ENCODE peak calls at places on chromosome X, in nine cellular contexts. E, N, Y, A, L, X, D, C and O are unnamed samples. For H3K27me3, H3K36me3 and H3K9me3, the result is how much of the 10 kb centered on the place peaks cover.

GRCh38 chrX:11792461-11793421 is 34.7 kb downstream of the MSL3 start:
- DNase-seq in E (no peak), N (peak), D (no peak), L (peak), C (no peak), X (peak), Y (no peak), A (no peak), O (no peak)

GRCh38 chrX:148755111-148755510 is 254.7 kb downstream of the AFF2 start:
- DNase-seq in E (no peak), X (no peak), N (no peak), C (no peak), D (no peak), Y (peak), A (no peak), L (no peak), O (no peak)

GRCh38 chrX:13482764-13483552 is 86.4 kb upstream of the EGFL6 start:
- DNase-seq in N (no peak), D (no peak), A (no peak), C (no peak), X (no peak), Y (no peak), L (no peak), E (no peak), O (no peak)

GRCh38 chrX:14235004-14235403 is 205.3 kb upstream of the GEMIN8 start:
- DNase-seq in A (no peak), D (no peak), C (no peak), Y (no peak), E (no peak), X (no peak), L (no peak), N (no peak), O (no peak)

GRCh38 chrX:23493941-23494374 is 159.3 kb downstream of the PTCHD1 start:
- DNase-seq in N (no peak), X (no peak), Y (peak), C (no peak), E (no peak), A (no peak), L (peak), D (no peak), O (peak)

GRCh38 chrX:3663576-3664290 is 49.7 kb downstream of the PRKX start:
- DNase-seq in D (no peak), E (no peak), A (peak), Y (no peak), N (no peak), C (peak), X (no peak), L (peak), O (no peak)

GRCh38 chrX:100895365-100896075 is 21.4 kb upstream of the NOX1 start:
- DNase-seq in A (no peak), E (no peak), N (peak), X (peak), L (peak), C (no peak), Y (peak), D (peak), O (peak)

GRCh38 chrX:46621572-46621971 is 48.0 kb downstream of the CHST7 start:
- DNase-seq in Y (no peak), N (no peak), X (no peak), L (no peak), D (no peak), A (no peak), E (no peak), C (no peak), O (no peak)

GRCh38 chrX:39850630-39851152 is 247.1 kb downstream of the BCOR start:
- DNase-seq in A (no peak), D (peak), C (no peak), L (no peak), N (peak), E (no peak), Y (peak), X (no peak), O (peak)

GRCh38 chrX:124641737-124642491 is 295.6 kb downstream of the SH2D1A start:
- DNase-seq in X (no peak), C (no peak), N (no peak), Y (no peak), D (no peak), L (no peak), A (no peak), E (no peak), O (no peak)

GRCh38 chrX:22110729-22111494 is 78.8 kb downstream of the PHEX start:
- DNase-seq in N (no peak), X (no peak), Y (no peak), L (no peak), C (peak), E (no peak), A (no peak), D (no peak), O (no peak)

GRCh38 chrX:97215166-97215565 is 331.5 kb downstream of the RPA4 start:
- DNase-seq in N (no peak), A (no peak), C (no peak), D (no peak), E (no peak), Y (peak), L (no peak), X (no peak), O (no peak)

GRCh38 chrX:149829751-149830191 is 48.0 kb downstream of the MAGEA9 start:
- DNase-seq in C (no peak), A (no peak), L (no peak), X (no peak), D (no peak), N (peak), E (no peak), Y (peak), O (peak)

GRCh38 chrX:153459976-153460375 is 10.4 kb downstream of the HAUS7 start:
- DNase-seq in Y (peak), L (no peak), D (no peak), N (no peak), E (no peak), X (no peak), A (no peak), C (no peak), O (peak)

GRCh38 chrX:136214551-136214950 is 36.6 kb downstream of the MAP7D3 start:
- DNase-seq in Y (peak), N (no peak), A (no peak), X (no peak), L (no peak), C (no peak), E (no peak), D (no peak), O (peak)

GRCh38 chrX:46573331-46573895 is at the start of gene CHST7:
- DNase-seq in E (peak), D (peak), A (peak), N (peak), L (peak), X (peak), Y (peak), C (peak), O (peak)

GRCh38 chrX:108736509-108737479 is at the start of gene IRS4:
- DNase-seq in X (no peak), C (no peak), L (no peak), A (no peak), E (no peak), Y (no peak), N (no peak), D (no peak), O (peak)

GRCh38 chrX:124388562-124388961 is 42.2 kb downstream of the SH2D1A start:
- DNase-seq in A (peak), L (peak), C (peak), E (no peak), Y (peak), D (peak), N (peak), X (peak), O (peak)

GRCh38 chrX:65537229-65537628 is 2.6 kb upstream of the LAS1L start:
- DNase-seq in Y (no peak), E (no peak), N (no peak), A (no peak), C (no peak), D (no peak), X (no peak), L (no peak), O (no peak)

GRCh38 chrX:101219840-101220191 is 230 bp downstream of the DRP2 start:
- DNase-seq in A (no peak), X (no peak), N (peak), Y (peak), C (no peak), L (no peak), E (no peak), D (no peak), O (peak)

GRCh38 chrX:11532291-11533075 is 133.2 kb downstream of the ARHGAP6 start:
- DNase-seq in L (no peak), E (no peak), A (no peak), Y (no peak), C (no peak), D (no peak), N (no peak), X (no peak), O (peak)

GRCh38 chrX:103565197-103565596 is 20.1 kb upstream of the TCEAL4 start:
- DNase-seq in E (no peak), Y (no peak), D (no peak), C (no peak), N (no peak), X (no peak), L (peak), A (no peak), O (no peak)

GRCh38 chrX:136021903-136022302 is 36.7 kb downstream of the SLC9A6 start:
- DNase-seq in Y (no peak), L (no peak), N (no peak), C (no peak), D (no peak), A (no peak), E (no peak), X (no peak), O (no peak)

GRCh38 chrX:110915120-110915519 is 119.5 kb upstream of the CHRDL1 start:
- DNase-seq in N (no peak), X (no peak), L (no peak), A (no peak), Y (peak), E (no peak), C (no peak), D (no peak), O (peak)

GRCh38 chrX:97367149-97367548 is 483.4 kb downstream of the RPA4 start:
- DNase-seq in X (no peak), Y (peak), N (no peak), L (no peak), C (no peak), E (no peak), A (no peak), D (no peak), O (peak)

GRCh38 chrX:9875801-9876200 is 89.6 kb downstream of the SHROOM2 start:
- DNase-seq in Y (no peak), C (no peak), E (no peak), D (peak), L (no peak), X (no peak), A (no peak), N (no peak), O (no peak)

GRCh38 chrX:123731258-123731986 is 1.4 kb downstream of the THOC2 start:
- DNase-seq in L (peak), N (no peak), C (no peak), D (peak), A (peak), X (no peak), Y (peak), E (no peak), O (peak)

GRCh38 chrX:107025538-107025937 is 25.5 kb upstream of the MORC4 start:
- DNase-seq in E (no peak), L (peak), A (no peak), Y (peak), N (no peak), D (no peak), X (peak), C (no peak), O (peak)

DNA sequence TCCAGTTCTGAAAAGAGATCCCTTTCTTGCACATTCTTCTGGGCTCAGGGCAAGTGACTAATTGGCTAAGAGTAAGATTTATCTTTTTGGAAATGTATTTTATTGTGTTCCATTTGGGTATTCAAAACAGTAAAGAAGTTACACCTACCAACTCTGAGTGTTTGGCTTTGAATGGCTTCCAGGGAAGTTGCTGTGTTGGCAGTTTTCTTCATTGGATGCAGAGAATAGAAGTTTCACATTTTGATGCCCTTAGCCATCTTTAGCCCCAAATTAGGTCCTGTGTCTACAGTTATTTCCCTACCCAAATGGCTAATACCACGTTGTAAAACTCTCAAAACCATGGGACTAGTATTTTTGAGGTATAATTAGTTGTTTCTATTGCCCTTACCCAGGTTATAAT is 29.7 kb upstream of the MORC4 start:
- DNase-seq in X (no peak), N (no peak), E (no peak), D (no peak), A (no peak), Y (no peak), L (no peak), C (no peak), O (no peak)
- H3K27me3 ChIP-seq in X (under half), N (under half), E (under half), D (under half), A (under half), Y (under half), L (under half), C (under half), O (under half)

GRCh38 chrX:44342866-44343265 is 606 bp downstream of the EFHC2 start:
- DNase-seq in A (no peak), N (no peak), E (no peak), D (no peak), C (no peak), L (no peak), Y (no peak), X (no peak), O (no peak)

GRCh38 chrX:44332437-44332836 is 11.0 kb downstream of the EFHC2 start:
- DNase-seq in X (no peak), D (no peak), A (no peak), N (no peak), Y (no peak), C (no peak), E (no peak), L (no peak), O (no peak)

GRCh38 chrX:44344194-44344593 is 722 bp upstream of the EFHC2 start:
- DNase-seq in L (no peak), E (no peak), A (peak), D (no peak), N (peak), Y (no peak), C (peak), X (peak), O (no peak)

GRCh38 chrX:44343412-44343942 is at the start of gene EFHC2:
- DNase-seq in X (peak), A (peak), C (peak), D (peak), N (peak), E (peak), L (no peak), Y (peak), O (peak)

GRCh38 chrX:44338361-44338760 is 5.1 kb downstream of the EFHC2 start:
- DNase-seq in D (no peak), N (no peak), X (no peak), Y (no peak), L (no peak), E (no peak), A (no peak), C (no peak), O (no peak)
- H3K36me3 ChIP-seq in D (under half), N (under half), X (under half), Y (under half), L (under half), E (under half), A (under half), C (under half), O (under half)

GRCh38 chrX:155865193-155865592 is 16.0 kb upstream of the VAMP7 start:
- DNase-seq in A (no peak), Y (no peak), C (no peak), N (no peak), X (no peak), L (no peak), D (no peak), E (no peak), O (no peak)
- H3K9me3 ChIP-seq in A (under half), Y (under half), C (under half), N (under half), X (under half), L (under half), D (under half), E (under half), O (under half)

DNA sequence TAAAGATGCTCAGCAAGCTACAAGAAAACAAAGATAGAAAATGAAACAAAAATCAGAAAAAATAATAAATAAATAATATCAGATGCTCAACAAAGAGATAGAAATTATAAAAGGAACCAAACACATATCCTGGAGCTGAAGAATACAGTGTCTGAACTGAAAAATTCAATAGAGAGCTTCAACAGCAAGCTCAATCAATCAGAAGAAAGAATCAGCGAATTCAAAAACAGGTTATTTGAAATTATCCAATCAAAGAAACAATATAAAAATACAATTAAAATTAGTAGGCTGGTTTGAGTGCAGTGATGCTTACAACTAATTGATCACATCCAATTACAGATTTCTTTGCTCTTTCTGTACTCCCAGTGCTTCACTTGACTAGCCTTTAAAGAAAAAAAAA is 40.8 kb upstream of the FOXR2 start:
- DNase-seq in L (no peak), C (no peak), N (no peak), E (no peak), Y (no peak), D (no peak), X (no peak), A (no peak), O (no peak)
- H3K27me3 ChIP-seq in L (under half), C (under half), N (under half), E (under half), Y (under half), D (under half), X (under half), A (under half), O (under half)

GRCh38 chrX:48936429-48937064 is 17.7 kb upstream of the PIM2 start:
- DNase-seq in D (no peak), N (no peak), Y (no peak), C (no peak), X (no peak), A (no peak), L (no peak), E (no peak), O (no peak)

GRCh38 chrX:48937065-48937907 is 18.5 kb upstream of the PIM2 start:
- DNase-seq in D (no peak), L (no peak), Y (peak), E (no peak), X (peak), N (peak), C (peak), A (peak), O (no peak)

GRCh38 chrX:48938721-48939416 is 18.5 kb downstream of the OTUD5 start:
- DNase-seq in D (no peak), A (no peak), E (no peak), N (peak), C (no peak), L (no peak), Y (no peak), X (peak), O (no peak)

GRCh38 chrX:48940404-48940955 is 16.9 kb downstream of the OTUD5 start:
- DNase-seq in C (no peak), X (no peak), E (no peak), L (no peak), Y (no peak), N (no peak), A (no peak), D (no peak), O (no peak)

GRCh38 chrX:48939417-48940228 is 17.8 kb downstream of the OTUD5 start:
- DNase-seq in D (no peak), C (no peak), X (peak), N (no peak), A (no peak), L (peak), Y (no peak), E (no peak), O (no peak)
- H3K36me3 ChIP-seq in D (under half), C (under half), X (under half), N (under half), A (under half), L (under half), Y (under half), E (under half), O (under half)

GRCh38 chrX:64377753-64378152 is 17.5 kb downstream of the MTMR8 start:
- DNase-seq in X (no peak), L (no peak), Y (no peak), A (no peak), C (no peak), E (no peak), N (no peak), D (no peak), O (no peak)

DNA sequence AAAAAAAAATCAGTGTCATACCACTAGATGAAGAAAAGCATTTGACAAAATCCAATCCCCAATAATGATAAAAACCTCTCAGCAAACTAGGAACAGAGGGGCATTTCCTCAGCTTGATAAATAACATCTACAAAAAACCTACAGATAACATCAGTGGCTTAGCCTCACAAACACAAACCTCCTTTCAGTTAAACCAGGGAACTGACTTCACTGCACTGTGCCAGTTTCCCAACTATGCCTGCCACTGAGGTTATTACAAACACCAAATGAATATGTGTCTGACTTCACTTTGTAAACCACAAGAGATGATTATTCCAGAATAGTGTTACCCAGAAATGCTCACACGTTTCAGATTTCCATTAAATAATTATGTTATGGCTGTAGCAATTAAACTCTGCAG is 15.3 kb downstream of the MTMR8 start:
- DNase-seq in Y (no peak), L (no peak), A (no peak), C (no peak), X (no peak), D (no peak), E (no peak), N (no peak), O (no peak)
- H3K9me3 ChIP-seq in Y (under half), L (under half), A (under half), C (under half), X (under half), D (under half), E (under half), N (under half), O (under half)

DNA sequence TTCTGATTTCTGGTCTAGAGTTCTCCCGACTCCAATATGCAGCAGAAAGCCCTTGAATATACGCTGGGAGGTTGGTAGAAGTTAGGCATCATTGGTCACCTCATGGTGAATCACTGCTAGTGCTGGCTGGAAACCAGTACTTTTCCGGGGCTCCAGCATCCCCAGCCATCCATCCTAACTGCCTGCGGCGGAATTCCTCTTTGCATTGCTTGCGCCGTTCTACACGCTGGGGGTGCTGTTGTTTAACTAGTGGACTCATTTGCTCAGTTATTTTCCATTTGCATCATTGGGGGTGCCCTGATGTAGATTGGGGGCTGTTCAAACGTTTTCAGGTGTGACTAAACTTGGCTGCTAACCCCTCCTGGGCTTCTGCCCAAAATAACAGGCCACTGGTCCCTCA is 23.3 kb upstream of the GPR50 start:
- DNase-seq in A (no peak), D (no peak), X (no peak), N (no peak), L (no peak), Y (peak), E (no peak), C (no peak), O (peak)
- H3K27me3 ChIP-seq in A (under half), D (half or more), X (under half), N (under half), L (under half), Y (under half), E (under half), C (under half), O (under half)

GRCh38 chrX:134177527-134177926 is 59.5 kb upstream of the CCDC160 start:
- DNase-seq in N (no peak), X (no peak), E (no peak), L (no peak), D (no peak), C (no peak), Y (no peak), A (no peak), O (no peak)
- H3K36me3 ChIP-seq in N (under half), X (under half), E (under half), L (under half), D (under half), C (under half), Y (under half), A (under half), O (under half)